ENCODE peak calls at places on chromosome 3, in seven cellular contexts. C, I, O, H, Z, J and R are unnamed samples.

GRCh38 chr3:78912217-78912616 is 855.6 kb downstream of the ROBO1 start:
- DNase-seq in Z (no peak), I (no peak), C (no peak), H (no peak), O (no peak), J (no peak), R (no peak)

GRCh38 chr3:46132565-46132964 is 75.5 kb downstream of the CCR1 start:
- DNase-seq in C (no peak), Z (no peak), O (no peak), H (no peak), I (no peak), J (no peak), R (no peak)

GRCh38 chr3:196042673-196043072 is 39.2 kb downstream of the TFRC start:
- DNase-seq in H (no peak), I (no peak), C (no peak), J (no peak), Z (no peak), O (no peak), R (no peak)

GRCh38 chr3:38581774-38582173 is 67.7 kb downstream of the SCN5A start:
- DNase-seq in Z (no peak), C (no peak), H (no peak), O (no peak), J (no peak), I (no peak), R (no peak)

GRCh38 chr3:132016061-132017041 is 18.5 kb downstream of the CPNE4 start:
- DNase-seq in O (no peak), H (peak), J (no peak), I (no peak), C (no peak), Z (no peak), R (no peak)

GRCh38 chr3:39065197-39065596 is 13.4 kb downstream of the WDR48 start:
- DNase-seq in O (peak), J (no peak), C (no peak), I (peak), Z (no peak), H (peak), R (peak)

GRCh38 chr3:156207802-156208685 is 87.7 kb downstream of the KCNAB1 start:
- DNase-seq in J (no peak), Z (no peak), O (no peak), H (no peak), I (no peak), C (no peak), R (no peak)

GRCh38 chr3:73453676-73454075 is 171.1 kb downstream of the PDZRN3 start:
- DNase-seq in Z (no peak), O (no peak), H (peak), C (no peak), J (no peak), I (no peak), R (no peak)

GRCh38 chr3:129336093-129336706 is 57.5 kb downstream of the HMCES start:
- DNase-seq in C (no peak), J (no peak), Z (no peak), O (no peak), I (no peak), H (no peak), R (no peak)

GRCh38 chr3:125434582-125435011 is 59.5 kb upstream of the ZNF148 start:
- DNase-seq in I (peak), C (no peak), Z (no peak), H (no peak), O (no peak), J (no peak), R (peak)

GRCh38 chr3:138834359-138835176 is at the start of gene PIK3CB:
- DNase-seq in H (peak), O (peak), C (peak), Z (peak), J (peak), I (peak), R (peak)

GRCh38 chr3:37218206-37218605 is 43.8 kb upstream of the LRRFIP2 start:
- DNase-seq in I (no peak), Z (no peak), J (no peak), H (no peak), C (no peak), O (no peak), R (no peak)

GRCh38 chr3:178202199-178202598 is 334.0 kb upstream of the KCNMB2 start:
- DNase-seq in J (no peak), C (no peak), H (peak), I (no peak), Z (no peak), O (no peak), R (no peak)

GRCh38 chr3:50204804-50205718 is at the start of gene SLC38A3:
- DNase-seq in J (no peak), H (no peak), Z (no peak), I (no peak), C (no peak), O (peak), R (no peak)

GRCh38 chr3:135041586-135041985 is 246.5 kb downstream of the EPHB1 start:
- DNase-seq in I (no peak), O (no peak), Z (no peak), C (no peak), J (no peak), H (no peak), R (no peak)

GRCh38 chr3:179324270-179324754 is 1.5 kb downstream of the ZNF639 start:
- DNase-seq in H (peak), J (no peak), Z (no peak), I (peak), O (no peak), C (no peak), R (peak)

GRCh38 chr3:197718904-197719303 is 17.8 kb downstream of the RUBCN start:
- DNase-seq in I (no peak), O (no peak), C (no peak), Z (peak), H (peak), J (no peak), R (no peak)
- TF ChIP-seq CTCF in I (no peak), O (no peak), C (no peak), Z (no peak), H (no peak), J (no peak), R (no peak)

GRCh38 chr3:189270248-189270832 is 98.6 kb downstream of the TPRG1 start:
- DNase-seq in O (peak), H (peak), I (peak), C (no peak), Z (peak), J (peak), R (no peak)
- TF ChIP-seq CTCF in O (peak), H (peak), I (peak), C (no peak), Z (peak), J (peak), R (peak)

GRCh38 chr3:64163755-64164148 is 61.5 kb downstream of the PRICKLE2 start:
- DNase-seq in C (no peak), H (peak), Z (peak), O (peak), I (peak), J (no peak), R (peak)

GRCh38 chr3:64164309-64164708 is 61.0 kb downstream of the PRICKLE2 start:
- DNase-seq in H (no peak), C (no peak), O (no peak), J (no peak), Z (no peak), I (no peak), R (no peak)

GRCh38 chr3:64167346-64167745 is 57.9 kb downstream of the PRICKLE2 start:
- DNase-seq in I (no peak), O (no peak), C (no peak), J (no peak), Z (no peak), H (no peak), R (no peak)

GRCh38 chr3:64167868-64168267 is 57.4 kb downstream of the PRICKLE2 start:
- DNase-seq in H (no peak), O (no peak), C (no peak), Z (no peak), J (no peak), I (no peak), R (no peak)

GRCh38 chr3:64166584-64167155 is 58.6 kb downstream of the PRICKLE2 start:
- DNase-seq in J (no peak), I (no peak), Z (no peak), O (peak), C (no peak), H (peak), R (no peak)
- TF ChIP-seq CTCF in J (peak), I (no peak), Z (no peak), O (peak), C (no peak), H (peak), R (no peak)

GRCh38 chr3:188792788-188793187 is 379.0 kb upstream of the TPRG1 start:
- DNase-seq in J (no peak), O (peak), C (no peak), H (peak), Z (no peak), I (no peak), R (no peak)
- TF ChIP-seq CTCF in J (no peak), O (peak), C (peak), H (peak), Z (no peak), I (no peak), R (no peak)